ENCODE peak calls at places on chromosomes 1 and 21, in six cellular contexts. Y is PC-3; Z is K562; W is cardiac muscle cell; O is kidney; T is CD4-positive, alpha-beta T cell. B is an unnamed sample.

GRCh38 chr1:216119600-216119999 is 303.6 kb downstream of the USH2A start:
- DNase-seq in Y (peak; percentile 75), Z (peak; percentile 9), W (peak; percentile 37), O (no peak), T (no peak), B (peak; percentile 14)

GRCh38 chr1:88228153-88228552 is 455.9 kb upstream of the PKN2 start:
- DNase-seq in Y (peak; percentile 21), Z (no peak), W (no peak), O (no peak), T (no peak), B (no peak)

GRCh38 chr1:42221952-42222606 is 57.5 kb upstream of the GUCA2A start:
- DNase-seq in Y (peak; percentile 68), Z (peak; percentile 18), W (no peak), O (no peak), T (no peak), B (peak; percentile 9)

GRCh38 chr1:90986954-90987353 is 34.9 kb downstream of the ZNF644 start:
- DNase-seq in Y (no peak), Z (no peak), W (no peak), O (no peak), T (no peak), B (no peak)

GRCh38 chr1:246503341-246503740 is 3.7 kb downstream of the SMYD3 start:
- DNase-seq in Y (peak; percentile 97), Z (no peak), W (no peak), O (no peak), T (no peak), B (peak; percentile 59)

GRCh38 chr1:174160109-174160473 is 771 bp downstream of the RABGAP1L start:
- DNase-seq in Y (peak; percentile 27), Z (peak; percentile 85), W (peak; percentile 17), O (peak; percentile 81), T (no peak), B (peak; percentile 48)

GRCh38 chr1:100184536-100184935 is 6.5 kb upstream of the LRRC39 start:
- DNase-seq in Y (no peak), Z (peak; percentile 5), W (no peak), O (no peak), T (no peak), B (no peak)

GRCh38 chr21:20272791-20273362 is 725.3 kb upstream of the NCAM2 start:
- DNase-seq in Y (no peak), Z (peak; percentile 38), W (no peak), O (no peak), T (no peak), B (peak; percentile 2)

GRCh38 chr1:202762019-202762418 is 46.2 kb downstream of the KDM5B start:
- DNase-seq in Y (no peak), Z (no peak), W (no peak), O (no peak), T (no peak), B (no peak)

GRCh38 chr1:58699011-58699762 is 675 bp downstream of the MYSM1 start:
- DNase-seq in Y (peak; percentile 13), Z (no peak), W (no peak), O (no peak), T (no peak), B (no peak)

GRCh38 chr1:168763031-168763430 is 34.0 kb upstream of the DPT start:
- DNase-seq in Y (no peak), Z (no peak), W (no peak), O (no peak), T (no peak), B (peak; percentile 69)

GRCh38 chr1:32818804-32819541 is 1.5 kb downstream of the S100PBP start:
- DNase-seq in Y (no peak), Z (peak; percentile 27), W (peak; percentile 17), O (no peak), T (no peak), B (no peak)

GRCh38 chr1:157166581-157166980 is 28.4 kb upstream of the ETV3 start:
- DNase-seq in Y (no peak), Z (no peak), W (no peak), O (no peak), T (no peak), B (no peak)

GRCh38 chr1:40944841-40945430 is 34.6 kb upstream of the CTPS1 start:
- DNase-seq in Y (peak; percentile 17), Z (no peak), W (no peak), O (no peak), T (no peak), B (no peak)

GRCh38 chr1:173865468-173866164 is 2.2 kb downstream of the GAS5 start:
- DNase-seq in Y (no peak), Z (peak; percentile 36), W (no peak), O (no peak), T (no peak), B (no peak)

GRCh38 chr21:41931041-41931451 is 22.8 kb downstream of the C2CD2 start:
- DNase-seq in Y (no peak), Z (no peak), W (no peak), O (no peak), T (no peak), B (peak; percentile 42)

GRCh38 chr1:153805042-153805745 is 30.0 kb downstream of the SLC27A3 start:
- DNase-seq in Y (peak; percentile 91), Z (peak; percentile 77), W (peak; percentile 17), O (no peak), T (peak; percentile 45), B (peak; percentile 55)

GRCh38 chr1:40663324-40664166 is 1.9 kb downstream of the RIMS3 start:
- DNase-seq in Y (no peak), Z (no peak), W (no peak), O (no peak), T (no peak), B (no peak)

GRCh38 chr1:40844079-40844478 is 18.1 kb downstream of the CITED4 start:
- DNase-seq in Y (no peak), Z (no peak), W (no peak), O (no peak), T (no peak), B (no peak)

GRCh38 chr1:35298464-35298863 is 30.0 kb downstream of the ZMYM4 start:
- DNase-seq in Y (peak; percentile 37), Z (peak; percentile 38), W (peak; percentile 58), O (peak; percentile 73), T (peak; percentile 2), B (peak; percentile 19)

GRCh38 chr1:20411196-20411980 is 74.6 kb downstream of the CAMK2N1 start:
- DNase-seq in Y (peak; percentile 94), Z (no peak), W (no peak), O (no peak), T (no peak), B (peak; percentile 93)

GRCh38 chr1:89873250-89873649 is 52.4 kb downstream of the LRRC8D start:
- DNase-seq in Y (no peak), Z (no peak), W (no peak), O (no peak), T (no peak), B (no peak)

GRCh38 chr1:89877756-89878155 is 56.9 kb downstream of the LRRC8D start:
- DNase-seq in Y (no peak), Z (no peak), W (no peak), O (no peak), T (no peak), B (no peak)

GRCh38 chr1:89873757-89874156 is 52.9 kb downstream of the LRRC8D start:
- DNase-seq in Y (no peak), Z (no peak), W (no peak), O (no peak), T (no peak), B (peak; percentile 24)

GRCh38 chr1:89878256-89878655 is 57.4 kb downstream of the LRRC8D start:
- DNase-seq in Y (no peak), Z (no peak), W (no peak), O (no peak), T (no peak), B (no peak)

DNA sequence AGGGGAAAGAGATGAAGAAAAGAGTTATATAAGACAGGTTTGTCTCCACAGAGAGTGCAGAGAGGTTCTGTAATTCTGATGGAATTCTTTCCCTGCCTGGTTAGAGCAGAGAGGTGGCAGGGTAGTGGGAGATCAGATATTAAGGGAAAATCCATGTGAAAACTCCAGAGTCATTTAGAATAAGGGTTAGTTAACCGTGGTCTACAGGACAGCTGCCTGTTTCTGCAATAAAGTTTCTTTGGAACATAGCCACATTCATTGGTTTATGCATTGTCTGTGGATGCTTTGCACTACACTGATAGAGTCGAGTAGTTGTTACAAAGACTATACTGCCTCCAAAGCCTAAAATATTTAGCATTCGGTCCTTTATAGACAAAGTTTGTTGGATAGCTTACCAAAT is 55.6 kb downstream of the LRRC8D start:
- DNase-seq in Y (no peak), Z (no peak), W (no peak), O (no peak), T (no peak), B (no peak)
- TF ChIP-seq CTCF in Y (no peak), Z (no peak), W (no peak), O (no peak), T (no peak), B (no peak)

GRCh38 chr1:27154469-27154990 is 395 bp downstream of the SLC9A1 start:
- DNase-seq in Y (no peak), Z (no peak), W (no peak), O (no peak), T (no peak), B (no peak)
- H3K27ac ChIP-seq in Y (no peak overlapping the region), Z (peak overlapping the region; percentile 65), W (peak overlapping the region; percentile 54), O (peak overlapping the region; percentile 71), T (peak overlapping the region; percentile 84), B (peak overlapping the region; percentile 92)

GRCh38 chr21:26835027-26835713 is 10.0 kb downstream of the ADAMTS1 start:
- DNase-seq in Y (peak; percentile 71), Z (no peak), W (no peak), O (no peak), T (no peak), B (peak; percentile 51)
- TF ChIP-seq CTCF in Y (no peak), Z (no peak), W (peak; percentile 8), O (no peak), T (no peak), B (no peak)

DNA sequence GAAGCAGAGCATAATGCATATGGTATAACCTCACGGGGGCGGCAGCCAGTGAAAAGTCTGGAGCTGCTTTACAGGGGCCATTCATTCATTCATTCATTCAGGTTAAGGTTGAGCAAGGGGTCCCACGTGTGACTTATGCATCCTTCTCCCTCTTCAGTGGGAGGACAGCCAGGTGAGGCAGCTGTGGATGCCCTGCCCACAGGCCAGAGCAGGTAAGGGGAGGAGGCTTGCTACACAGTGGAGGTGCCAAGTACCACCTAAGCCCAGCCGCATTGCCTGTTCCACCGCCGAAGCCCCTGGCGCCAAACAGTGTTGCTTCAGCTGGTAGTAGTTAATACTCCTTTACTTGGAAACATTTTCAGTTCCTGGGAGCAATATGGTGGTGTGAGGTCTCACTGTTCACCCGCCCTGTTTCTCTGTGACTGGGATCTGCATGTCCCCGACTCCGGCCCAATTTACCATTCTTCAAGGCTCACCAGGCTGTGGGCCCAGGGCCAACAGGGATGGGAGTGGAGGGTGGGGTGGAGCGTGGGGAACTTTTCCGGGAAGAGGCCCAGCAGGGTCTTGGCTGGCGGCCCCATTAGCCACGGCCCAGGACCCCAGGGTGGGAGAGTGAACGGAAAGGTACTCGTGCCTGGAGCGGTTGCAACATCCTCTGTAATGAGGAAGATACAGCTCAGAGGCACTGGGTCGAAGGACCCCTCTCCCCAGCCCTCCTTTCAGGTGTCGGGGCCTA is 722 bp upstream of the PODN start:
- DNase-seq in Y (no peak), Z (no peak), W (no peak), O (peak; percentile 78), T (no peak), B (no peak)
- H3K27ac ChIP-seq in Y (no peak overlapping the region), Z (no peak overlapping the region), W (no peak overlapping the region), O (no peak overlapping the region), T (no peak overlapping the region), B (no peak overlapping the region)

DNA sequence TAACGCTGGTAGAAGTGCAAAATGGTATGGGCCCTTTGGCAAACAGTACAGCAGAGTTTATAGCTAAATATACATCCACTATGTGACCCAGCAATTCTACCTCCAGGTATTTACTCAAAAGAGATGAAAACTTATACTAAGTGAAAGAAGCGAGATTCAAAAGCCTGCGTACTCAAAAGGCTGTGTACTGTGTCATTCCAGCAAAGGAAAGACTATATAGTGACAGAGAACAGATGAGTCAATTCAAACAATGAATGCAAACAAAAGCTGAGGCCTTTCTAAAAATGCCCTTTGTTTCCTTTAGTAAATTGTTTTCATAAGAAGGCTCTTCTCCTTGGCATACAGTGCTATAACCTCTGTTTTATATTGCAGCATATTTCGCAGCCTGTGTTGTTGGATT is 268.8 kb upstream of the CSF3R start:
- DNase-seq in Y (peak; percentile 60), Z (no peak), W (no peak), O (no peak), T (no peak), B (no peak)
- TF ChIP-seq CTCF in Y (no peak), Z (no peak), W (no peak), O (no peak), T (no peak), B (no peak)

B was measured in RWPE1.